ENCODE peak calls at places on chromosomes 7 and 10, in five cellular contexts. H, B, O, G and N are unnamed samples.

GRCh38 chr7:47945261-47946015 is 2.8 kb downstream of the PKD1L1 start:
- DNase-seq in H (peak), B (peak), O (no peak), G (peak), N (peak)

GRCh38 chr10:101749033-101749432 is 26.9 kb downstream of the FGF8 start:
- DNase-seq in H (no peak), B (no peak), O (no peak), G (no peak), N (no peak)

GRCh38 chr10:32938554-32939061 is 19.4 kb downstream of the ITGB1 start:
- DNase-seq in H (no peak), B (no peak), O (no peak), G (peak), N (no peak)

GRCh38 chr7:47783456-47784240 is 164.6 kb downstream of the PKD1L1 start:
- DNase-seq in H (no peak), B (no peak), O (no peak), G (no peak), N (no peak)

GRCh38 chr7:155619634-155620271 is 24.7 kb upstream of the RBM33 start:
- DNase-seq in H (no peak), B (no peak), O (no peak), G (no peak), N (no peak)

GRCh38 chr10:123995461-123996131 is 97.8 kb downstream of the CHST15 start:
- DNase-seq in H (peak), B (no peak), O (no peak), G (peak), N (no peak)

GRCh38 chr10:80110986-80111385 is 21.5 kb upstream of the PLAC9 start:
- DNase-seq in H (no peak), B (no peak), O (no peak), G (no peak), N (no peak)

GRCh38 chr7:8362723-8363369 is 70.6 kb upstream of the NXPH1 start:
- DNase-seq in H (no peak), B (no peak), O (no peak), G (no peak), N (no peak)

GRCh38 chr10:34087095-34087418 is 728.0 kb downstream of the PARD3 start:
- DNase-seq in H (no peak), B (no peak), O (no peak), G (no peak), N (no peak)

GRCh38 chr7:24728503-24729364 is 28.5 kb downstream of the GSDME start:
- DNase-seq in H (peak), B (no peak), O (no peak), G (no peak), N (no peak)

GRCh38 chr7:29639887-29640600 is 76.4 kb downstream of the PRR15 start:
- DNase-seq in H (no peak), B (no peak), O (no peak), G (no peak), N (no peak)

GRCh38 chr10:79001082-79001885 is 67.5 kb upstream of the ZMIZ1 start:
- DNase-seq in H (no peak), B (no peak), O (no peak), G (peak), N (no peak)

GRCh38 chr7:88091988-88092675 is 127.7 kb downstream of the SRI start:
- DNase-seq in H (no peak), B (no peak), O (no peak), G (no peak), N (no peak)

GRCh38 chr7:110454713-110455112 is 636.2 kb upstream of the LRRN3 start:
- DNase-seq in H (peak), B (no peak), O (no peak), G (no peak), N (no peak)

GRCh38 chr10:106182542-106182941 is 982.0 kb downstream of the SORCS1 start:
- DNase-seq in H (no peak), B (no peak), O (no peak), G (peak), N (no peak)